ENCODE peak calls at places on chromosomes 4 and X, in six cellular contexts. One of them, this sample, is unnamed.

GRCh38 chr4:132809298-132810032 is 339.6 kb upstream of the PCDH10 start:
- DNase-seq in neural progenitor cell: peak
- DNase-seq in HCT116: no peak
- DNase-seq in endothelial cell of umbilical vein: no peak
- DNase-seq in GM12878: no peak
- DNase-seq in MM.1S: no peak
- DNase-seq in this sample: peak

GRCh38 chrX:48854898-48855297 is 19.5 kb upstream of the PCSK1N start:
- DNase-seq in neural progenitor cell: peak
- DNase-seq in HCT116: peak
- DNase-seq in endothelial cell of umbilical vein: no peak
- DNase-seq in GM12878: no peak
- DNase-seq in MM.1S: no peak
- DNase-seq in this sample: peak

GRCh38 chr4:53315300-53315699 is 50.6 kb downstream of the SCFD2 start:
- DNase-seq in neural progenitor cell: no peak
- DNase-seq in HCT116: no peak
- DNase-seq in endothelial cell of umbilical vein: no peak
- DNase-seq in GM12878: no peak
- DNase-seq in MM.1S: peak
- DNase-seq in this sample: peak

GRCh38 chr4:94939791-94940530 is 182.2 kb downstream of the BMPR1B start:
- DNase-seq in neural progenitor cell: no peak
- DNase-seq in HCT116: no peak
- DNase-seq in endothelial cell of umbilical vein: peak
- DNase-seq in GM12878: no peak
- DNase-seq in MM.1S: no peak
- DNase-seq in this sample: peak

GRCh38 chr4:122450847-122451246 is 5.7 kb downstream of the IL2 start:
- DNase-seq in neural progenitor cell: peak
- DNase-seq in HCT116: peak
- DNase-seq in endothelial cell of umbilical vein: no peak
- DNase-seq in GM12878: no peak
- DNase-seq in MM.1S: no peak
- DNase-seq in this sample: peak

GRCh38 chr4:126701756-126702155 is 931.0 kb upstream of the INTU start:
- DNase-seq in neural progenitor cell: no peak
- DNase-seq in HCT116: no peak
- DNase-seq in endothelial cell of umbilical vein: no peak
- DNase-seq in GM12878: no peak
- DNase-seq in MM.1S: no peak
- DNase-seq in this sample: no peak

GRCh38 chrX:117768861-117769604 is 347.6 kb downstream of the KLHL13 start:
- DNase-seq in neural progenitor cell: no peak
- DNase-seq in HCT116: no peak
- DNase-seq in endothelial cell of umbilical vein: no peak
- DNase-seq in GM12878: no peak
- DNase-seq in MM.1S: no peak
- DNase-seq in this sample: no peak

GRCh38 chr4:150078041-150078995 is at the start of gene DCLK2:
- DNase-seq in neural progenitor cell: peak
- DNase-seq in HCT116: peak
- DNase-seq in endothelial cell of umbilical vein: peak
- DNase-seq in GM12878: no peak
- DNase-seq in MM.1S: peak
- DNase-seq in this sample: peak

GRCh38 chrX:1535241-1536041 is 1.5 kb downstream of the P2RY8 start:
- DNase-seq in neural progenitor cell: no peak
- DNase-seq in HCT116: no peak
- DNase-seq in endothelial cell of umbilical vein: no peak
- DNase-seq in GM12878: peak
- DNase-seq in MM.1S: peak
- DNase-seq in this sample: no peak

GRCh38 chr4:99763635-99764101 is 53.0 kb upstream of the DAPP1 start:
- DNase-seq in neural progenitor cell: no peak
- DNase-seq in HCT116: peak
- DNase-seq in endothelial cell of umbilical vein: peak
- DNase-seq in GM12878: no peak
- DNase-seq in MM.1S: no peak
- DNase-seq in this sample: no peak

GRCh38 chr4:72326692-72327632 is 242.1 kb downstream of the ADAMTS3 start:
- DNase-seq in neural progenitor cell: peak
- DNase-seq in HCT116: peak
- DNase-seq in endothelial cell of umbilical vein: peak
- DNase-seq in GM12878: no peak
- DNase-seq in MM.1S: peak
- DNase-seq in this sample: peak

GRCh38 chr4:80116516-80116915 is 43.5 kb upstream of the ANTXR2 start:
- DNase-seq in neural progenitor cell: no peak
- DNase-seq in HCT116: no peak
- DNase-seq in endothelial cell of umbilical vein: no peak
- DNase-seq in GM12878: no peak
- DNase-seq in MM.1S: no peak
- DNase-seq in this sample: no peak

GRCh38 chr4:80113615-80114014 is 40.6 kb upstream of the ANTXR2 start:
- DNase-seq in neural progenitor cell: no peak
- DNase-seq in HCT116: no peak
- DNase-seq in endothelial cell of umbilical vein: no peak
- DNase-seq in GM12878: no peak
- DNase-seq in MM.1S: no peak
- DNase-seq in this sample: no peak

GRCh38 chr4:80112236-80112635 is 39.2 kb upstream of the ANTXR2 start:
- DNase-seq in neural progenitor cell: no peak
- DNase-seq in HCT116: no peak
- DNase-seq in endothelial cell of umbilical vein: no peak
- DNase-seq in GM12878: no peak
- DNase-seq in MM.1S: no peak
- DNase-seq in this sample: no peak

GRCh38 chr4:80114732-80115265 is 41.8 kb upstream of the ANTXR2 start:
- DNase-seq in neural progenitor cell: no peak
- DNase-seq in HCT116: no peak
- DNase-seq in endothelial cell of umbilical vein: no peak
- DNase-seq in GM12878: no peak
- DNase-seq in MM.1S: no peak
- DNase-seq in this sample: no peak

GRCh38 chr4:80115368-80116181 is 42.5 kb upstream of the ANTXR2 start:
- DNase-seq in neural progenitor cell: no peak
- DNase-seq in HCT116: no peak
- DNase-seq in endothelial cell of umbilical vein: no peak
- DNase-seq in GM12878: no peak
- DNase-seq in MM.1S: no peak
- DNase-seq in this sample: no peak
- H3K4me3 ChIP-seq in neural progenitor cell: no peak
- H3K4me3 ChIP-seq in HCT116: no peak
- H3K4me3 ChIP-seq in endothelial cell of umbilical vein: no peak
- H3K4me3 ChIP-seq in GM12878: no peak
- H3K4me3 ChIP-seq in MM.1S: no peak
- H3K4me3 ChIP-seq in this sample: no peak

DNA sequence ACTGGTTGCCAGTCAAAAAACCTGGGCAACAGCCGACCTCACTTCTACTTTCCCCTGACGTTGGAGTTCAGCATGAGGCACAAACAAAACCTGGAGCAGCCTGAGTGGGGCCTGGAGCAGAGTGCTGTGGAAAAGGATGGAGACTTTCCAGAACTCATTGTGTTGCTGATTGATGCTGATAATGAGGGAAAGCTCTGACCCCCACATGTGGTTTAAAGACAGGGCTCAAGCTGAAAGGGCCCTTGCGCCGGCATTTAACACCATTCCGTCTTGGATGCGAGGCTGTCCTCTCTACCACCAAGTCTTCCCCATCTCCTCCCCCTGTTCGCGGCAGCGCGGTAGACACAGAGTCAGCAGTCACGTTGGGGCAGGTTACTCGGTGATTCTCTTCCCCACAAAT is 630 bp downstream of the CCDC158 start:
- DNase-seq in neural progenitor cell: no peak
- DNase-seq in HCT116: no peak
- DNase-seq in endothelial cell of umbilical vein: no peak
- DNase-seq in GM12878: no peak
- DNase-seq in MM.1S: no peak
- DNase-seq in this sample: peak
- TF ChIP-seq EZH2 in neural progenitor cell: no peak
- TF ChIP-seq EZH2 in HCT116: no peak
- TF ChIP-seq EZH2 in endothelial cell of umbilical vein: no peak
- TF ChIP-seq EZH2 in GM12878: no peak
- TF ChIP-seq EZH2 in MM.1S: no peak
- TF ChIP-seq EZH2 in this sample: no peak

GRCh38 chr4:93144644-93145043 is 683.9 kb upstream of the ATOH1 start:
- DNase-seq in neural progenitor cell: no peak
- DNase-seq in HCT116: no peak
- DNase-seq in endothelial cell of umbilical vein: no peak
- DNase-seq in GM12878: no peak
- DNase-seq in MM.1S: no peak
- DNase-seq in this sample: no peak

DNA sequence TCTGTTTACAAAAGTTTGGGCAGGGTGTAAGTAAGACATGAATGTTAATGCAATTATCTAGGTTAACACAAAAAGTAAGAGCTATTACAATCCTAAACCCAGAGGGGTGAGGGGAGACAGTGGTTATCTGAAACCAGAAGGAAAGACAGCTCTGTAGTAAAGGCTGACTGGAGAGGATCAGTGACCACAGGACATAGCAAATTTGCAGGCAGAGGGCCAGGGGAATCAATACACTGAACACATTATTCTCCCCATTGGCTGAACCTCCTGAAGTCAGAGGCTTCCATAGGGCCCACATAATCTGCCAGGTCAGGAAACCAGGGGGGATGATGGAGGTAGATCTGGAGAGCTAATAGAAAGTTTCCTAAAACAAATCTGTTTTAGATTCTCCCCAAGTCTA is 689.4 kb upstream of the ATOH1 start:
- DNase-seq in neural progenitor cell: peak
- DNase-seq in HCT116: no peak
- DNase-seq in endothelial cell of umbilical vein: no peak
- DNase-seq in GM12878: no peak
- DNase-seq in MM.1S: no peak
- DNase-seq in this sample: no peak
- H3K27ac ChIP-seq in neural progenitor cell: no peak
- H3K27ac ChIP-seq in HCT116: no peak
- H3K27ac ChIP-seq in endothelial cell of umbilical vein: no peak
- H3K27ac ChIP-seq in GM12878: no peak
- H3K27ac ChIP-seq in MM.1S: no peak
- H3K27ac ChIP-seq in this sample: peak

DNA sequence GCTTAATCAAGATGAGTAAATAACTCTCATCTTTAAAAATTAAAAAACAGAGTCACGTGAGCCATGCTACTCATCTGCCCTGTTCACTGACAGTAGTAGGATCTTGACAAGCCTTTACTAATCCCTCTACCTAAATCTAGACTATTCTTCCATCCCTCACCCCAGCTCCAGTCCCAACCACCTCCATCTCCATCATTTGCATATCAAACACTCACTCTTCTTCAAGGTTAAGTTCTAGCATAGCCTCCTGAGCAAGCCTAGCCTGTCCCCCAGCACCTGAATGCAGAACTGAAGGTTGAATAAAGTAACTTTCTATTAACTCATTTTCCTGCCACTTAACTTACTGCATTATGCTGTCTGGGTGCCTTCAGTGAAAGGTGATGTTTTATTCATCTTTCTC is 72.5 kb downstream of the YIPF7 start:
- DNase-seq in neural progenitor cell: no peak
- DNase-seq in HCT116: no peak
- DNase-seq in endothelial cell of umbilical vein: no peak
- DNase-seq in GM12878: no peak
- DNase-seq in MM.1S: no peak
- DNase-seq in this sample: peak
- H3K4me3 ChIP-seq in neural progenitor cell: no peak
- H3K4me3 ChIP-seq in HCT116: no peak
- H3K4me3 ChIP-seq in endothelial cell of umbilical vein: no peak
- H3K4me3 ChIP-seq in GM12878: no peak
- H3K4me3 ChIP-seq in MM.1S: no peak
- H3K4me3 ChIP-seq in this sample: no peak

DNA sequence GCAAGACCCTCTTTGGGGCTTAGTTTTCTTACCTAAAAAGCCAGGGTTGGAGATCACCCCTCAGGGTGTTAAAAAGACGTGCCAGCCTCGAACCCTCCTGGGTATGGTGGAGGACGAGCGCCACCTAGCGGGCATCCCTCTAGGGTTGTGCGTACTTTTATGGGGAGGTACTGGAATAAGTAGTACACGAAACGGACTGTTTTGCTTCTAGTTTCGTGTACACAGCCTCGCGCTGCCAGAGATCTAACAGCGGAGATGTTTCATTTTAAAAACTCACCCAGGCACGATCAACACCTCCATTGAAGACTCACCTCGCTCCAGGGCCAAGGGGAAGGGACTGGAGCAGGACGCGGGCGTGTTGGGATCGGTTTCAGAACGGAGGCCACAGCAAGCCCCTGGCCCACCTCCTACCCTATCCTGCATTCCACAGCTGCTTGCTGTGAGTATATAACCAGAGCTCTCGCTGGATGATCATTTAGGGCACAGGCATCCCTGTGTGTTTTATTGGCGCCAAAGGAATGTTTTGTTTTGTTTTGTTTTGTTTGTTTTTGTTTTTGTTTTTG is 4.8 kb upstream of the NKX3-2 start:
- DNase-seq in neural progenitor cell: peak
- DNase-seq in HCT116: peak
- DNase-seq in endothelial cell of umbilical vein: peak
- DNase-seq in GM12878: peak
- DNase-seq in MM.1S: peak
- DNase-seq in this sample: peak
- TF ChIP-seq EZH2 in neural progenitor cell: no peak
- TF ChIP-seq EZH2 in HCT116: no peak
- TF ChIP-seq EZH2 in endothelial cell of umbilical vein: no peak
- TF ChIP-seq EZH2 in GM12878: no peak
- TF ChIP-seq EZH2 in MM.1S: no peak
- TF ChIP-seq EZH2 in this sample: no peak

This sample was measured in GM23338.